ENCODE peak calls at places on chromosome 10, in four cellular contexts. One of them, this sample, is unnamed. For H4K20me1, the result is how much of the 10 kb centered on the place peaks cover.

GRCh38 chr10:76025124-76025477 is 593.7 kb downstream of the LRMDA start:
- DNase-seq in K562: no peak
- DNase-seq in H1: no peak
- DNase-seq in HepG2: no peak
- DNase-seq in this sample: no peak

GRCh38 chr10:73997479-73997805 is 474 bp upstream of the VCL start:
- DNase-seq in K562: no peak
- DNase-seq in H1: no peak
- DNase-seq in HepG2: no peak
- DNase-seq in this sample: no peak

GRCh38 chr10:57964371-57964770 is 303.3 kb downstream of the IPMK start:
- DNase-seq in K562: no peak
- DNase-seq in H1: no peak
- DNase-seq in HepG2: no peak
- DNase-seq in this sample: no peak

GRCh38 chr10:123502983-123503382 is 163.2 kb upstream of the GPR26 start:
- DNase-seq in K562: no peak
- DNase-seq in H1: no peak
- DNase-seq in HepG2: no peak
- DNase-seq in this sample: no peak

GRCh38 chr10:93383562-93383981 is 98.6 kb downstream of the MYOF start:
- DNase-seq in K562: no peak
- DNase-seq in H1: no peak
- DNase-seq in HepG2: no peak
- DNase-seq in this sample: no peak

GRCh38 chr10:117075064-117075463 is 63.0 kb downstream of the VAX1 start:
- DNase-seq in K562: no peak
- DNase-seq in H1: no peak
- DNase-seq in HepG2: no peak
- DNase-seq in this sample: no peak

GRCh38 chr10:71623098-71623985 is 96.2 kb downstream of the C10orf105 start:
- DNase-seq in K562: peak
- DNase-seq in H1: no peak
- DNase-seq in HepG2: no peak
- DNase-seq in this sample: no peak

GRCh38 chr10:33015798-33016547 is 57.9 kb upstream of the ITGB1 start:
- DNase-seq in K562: no peak
- DNase-seq in H1: no peak
- DNase-seq in HepG2: no peak
- DNase-seq in this sample: no peak

GRCh38 chr10:35208536-35208935 is 81.9 kb downstream of the CREM start:
- DNase-seq in K562: no peak
- DNase-seq in H1: no peak
- DNase-seq in HepG2: no peak
- DNase-seq in this sample: no peak

GRCh38 chr10:58932821-58933314 is 243.6 kb upstream of the PHYHIPL start:
- DNase-seq in K562: no peak
- DNase-seq in H1: no peak
- DNase-seq in HepG2: no peak
- DNase-seq in this sample: no peak

GRCh38 chr10:31754803-31755624 is 173.6 kb downstream of the ARHGAP12 start:
- DNase-seq in K562: no peak
- DNase-seq in H1: peak
- DNase-seq in HepG2: peak
- DNase-seq in this sample: no peak

GRCh38 chr10:114487815-114488536 is 83.7 kb upstream of the AFAP1L2 start:
- DNase-seq in K562: no peak
- DNase-seq in H1: no peak
- DNase-seq in HepG2: no peak
- DNase-seq in this sample: no peak

GRCh38 chr10:84423729-84424128 is 95.3 kb downstream of the CCSER2 start:
- DNase-seq in K562: no peak
- DNase-seq in H1: no peak
- DNase-seq in HepG2: no peak
- DNase-seq in this sample: no peak

GRCh38 chr10:75430000-75430763 is 1.2 kb upstream of the LRMDA start:
- DNase-seq in K562: no peak
- DNase-seq in H1: no peak
- DNase-seq in HepG2: peak
- DNase-seq in this sample: no peak

GRCh38 chr10:79588800-79589199 is 21.9 kb upstream of the SFTPA1 start:
- DNase-seq in K562: no peak
- DNase-seq in H1: no peak
- DNase-seq in HepG2: no peak
- DNase-seq in this sample: no peak

GRCh38 chr10:80609331-80609730 is 71.6 kb downstream of the SH2D4B start:
- DNase-seq in K562: no peak
- DNase-seq in H1: no peak
- DNase-seq in HepG2: no peak
- DNase-seq in this sample: no peak

GRCh38 chr10:33010132-33011037 is 52.4 kb upstream of the ITGB1 start:
- DNase-seq in K562: peak
- DNase-seq in H1: no peak
- DNase-seq in HepG2: peak
- DNase-seq in this sample: peak

GRCh38 chr10:971150-971542 is 17.1 kb upstream of the GTPBP4 start:
- DNase-seq in K562: no peak
- DNase-seq in H1: no peak
- DNase-seq in HepG2: no peak
- DNase-seq in this sample: no peak

GRCh38 chr10:118520116-118520742 is 75.2 kb downstream of the PRLHR start:
- DNase-seq in K562: no peak
- DNase-seq in H1: no peak
- DNase-seq in HepG2: peak
- DNase-seq in this sample: no peak

GRCh38 chr10:1668347-1668746 is 69.0 kb downstream of the ADARB2 start:
- DNase-seq in K562: no peak
- DNase-seq in H1: no peak
- DNase-seq in HepG2: no peak
- DNase-seq in this sample: no peak

GRCh38 chr10:59456199-59456598 is 93.8 kb upstream of the FAM13C start:
- DNase-seq in K562: no peak
- DNase-seq in H1: no peak
- DNase-seq in HepG2: no peak
- DNase-seq in this sample: no peak

GRCh38 chr10:16779375-16779774 is 37.8 kb downstream of the RSU1 start:
- DNase-seq in K562: no peak
- DNase-seq in H1: no peak
- DNase-seq in HepG2: no peak
- DNase-seq in this sample: no peak

GRCh38 chr10:70762441-70763177 is 22.6 kb downstream of the TBATA start:
- DNase-seq in K562: no peak
- DNase-seq in H1: no peak
- DNase-seq in HepG2: no peak
- DNase-seq in this sample: no peak

GRCh38 chr10:14478639-14479038 is 147.9 kb upstream of the FRMD4A start:
- DNase-seq in K562: peak
- DNase-seq in H1: no peak
- DNase-seq in HepG2: no peak
- DNase-seq in this sample: peak

GRCh38 chr10:30192846-30193608 is 133.6 kb upstream of the JCAD start:
- DNase-seq in K562: no peak
- DNase-seq in H1: no peak
- DNase-seq in HepG2: no peak
- DNase-seq in this sample: no peak

GRCh38 chr10:97517778-97518561 is 19.2 kb downstream of the UBTD1 start:
- DNase-seq in K562: no peak
- DNase-seq in H1: peak
- DNase-seq in HepG2: no peak
- DNase-seq in this sample: peak

GRCh38 chr10:42933454-42934340 is 143.2 kb upstream of the RET start:
- DNase-seq in K562: no peak
- DNase-seq in H1: peak
- DNase-seq in HepG2: no peak
- DNase-seq in this sample: no peak

GRCh38 chr10:131043039-131043691 is 268.4 kb downstream of the TCERG1L start:
- DNase-seq in K562: no peak
- DNase-seq in H1: no peak
- DNase-seq in HepG2: no peak
- DNase-seq in this sample: no peak

GRCh38 chr10:104304927-104305326 is 33.3 kb downstream of the ITPRIP start:
- DNase-seq in K562: no peak
- DNase-seq in H1: no peak
- DNase-seq in HepG2: no peak
- DNase-seq in this sample: no peak

GRCh38 chr10:48684792-48685651 is at the start of gene WDFY4:
- DNase-seq in K562: no peak
- DNase-seq in H1: peak
- DNase-seq in HepG2: no peak
- DNase-seq in this sample: no peak

GRCh38 chr10:122734266-122734665 is 34.6 kb upstream of the C10orf120 start:
- DNase-seq in K562: no peak
- DNase-seq in H1: no peak
- DNase-seq in HepG2: no peak
- DNase-seq in this sample: no peak

GRCh38 chr10:63886281-63887025 is 365.3 kb downstream of the REEP3 start:
- DNase-seq in K562: no peak
- DNase-seq in H1: no peak
- DNase-seq in HepG2: no peak
- DNase-seq in this sample: no peak

GRCh38 chr10:124744688-124745055 is 494 bp upstream of the FAM53B start:
- DNase-seq in K562: no peak
- DNase-seq in H1: no peak
- DNase-seq in HepG2: peak
- DNase-seq in this sample: peak

GRCh38 chr10:14403846-14404623 is 73.3 kb upstream of the FRMD4A start:
- DNase-seq in K562: no peak
- DNase-seq in H1: no peak
- DNase-seq in HepG2: no peak
- DNase-seq in this sample: no peak

GRCh38 chr10:86253171-86254072 is 113.2 kb downstream of the GRID1 start:
- DNase-seq in K562: no peak
- DNase-seq in H1: peak
- DNase-seq in HepG2: no peak
- DNase-seq in this sample: no peak

GRCh38 chr10:63478564-63478963 is 12.8 kb upstream of the JMJD1C start:
- DNase-seq in K562: no peak
- DNase-seq in H1: no peak
- DNase-seq in HepG2: no peak
- DNase-seq in this sample: no peak

DNA sequence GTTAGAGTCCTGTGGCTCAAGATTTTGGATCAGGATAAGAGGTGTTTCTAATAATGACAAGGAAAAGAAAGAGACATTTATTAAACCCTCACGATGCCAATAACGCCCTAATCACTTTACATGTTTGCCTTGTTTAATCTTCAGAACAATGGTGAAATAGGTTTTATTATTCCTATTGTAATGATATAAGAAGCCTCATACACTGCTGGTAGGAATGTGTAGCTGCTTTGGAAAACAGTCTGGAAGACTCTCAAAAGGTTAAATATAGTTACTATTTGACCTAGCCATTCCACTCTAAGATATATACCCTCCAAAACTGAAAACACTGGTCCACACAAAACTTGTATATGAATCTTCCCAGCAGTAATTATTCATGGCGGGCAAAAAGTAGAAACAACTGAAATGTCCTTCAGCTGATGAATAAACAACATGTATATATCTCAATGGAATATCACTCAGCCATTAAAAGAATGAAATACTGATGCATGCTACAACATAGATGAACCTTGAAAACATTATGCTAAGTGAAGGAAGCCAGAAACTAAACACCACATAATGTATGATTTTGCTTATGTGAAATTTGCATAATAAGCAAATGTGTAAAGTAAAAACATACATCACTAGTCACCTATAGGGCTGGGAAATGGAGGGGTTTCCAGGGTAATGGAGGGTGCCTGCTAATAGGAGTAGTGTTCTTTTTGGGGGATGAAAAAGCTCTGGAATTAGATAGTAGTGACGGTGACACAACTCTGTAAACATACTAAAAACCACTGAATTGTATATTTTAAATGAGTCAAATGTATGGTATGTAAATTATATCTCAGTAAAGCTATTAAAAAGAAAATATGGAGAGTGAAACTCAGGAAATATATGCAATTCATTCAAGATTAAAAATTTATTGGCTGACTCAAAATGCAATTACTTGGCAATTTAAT is 76.9 kb upstream of the ANK3 start:
- DNase-seq in K562: no peak
- DNase-seq in H1: no peak
- DNase-seq in HepG2: no peak
- DNase-seq in this sample: no peak
- TF ChIP-seq FOSL1 in K562: no peak
- TF ChIP-seq FOSL1 in H1: no peak
- TF ChIP-seq FOSL1 in HepG2: no peak
- TF ChIP-seq FOSL1 in this sample: no peak

DNA sequence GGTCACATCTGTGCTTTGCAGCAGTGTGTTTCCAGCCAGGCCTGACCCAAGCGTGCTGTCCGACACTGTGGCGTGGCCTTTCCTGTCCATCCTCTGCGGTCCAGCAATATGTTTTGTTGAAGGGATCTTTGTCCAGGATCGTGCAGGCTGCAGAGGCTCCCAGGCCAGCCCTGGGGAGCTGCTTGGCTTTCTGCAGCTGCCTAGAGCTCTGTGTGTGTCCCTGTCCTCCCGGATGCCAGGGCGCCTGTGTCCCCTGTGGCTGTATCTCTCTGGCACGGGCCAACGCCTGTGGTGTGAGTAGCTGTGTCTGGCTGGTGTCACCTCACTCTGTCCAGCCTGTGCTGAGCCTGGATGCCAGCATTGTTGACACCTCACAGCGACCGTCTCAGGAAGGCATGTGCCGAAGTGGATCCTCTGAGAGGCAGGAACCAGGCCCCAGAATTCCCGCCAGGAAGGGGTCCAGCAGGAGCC is 94.5 kb downstream of the INPP5A start:
- DNase-seq in K562: no peak
- DNase-seq in H1: no peak
- DNase-seq in HepG2: no peak
- DNase-seq in this sample: no peak
- H4K20me1 ChIP-seq in K562: under half
- H4K20me1 ChIP-seq in H1: under half
- H4K20me1 ChIP-seq in HepG2: under half
- H4K20me1 ChIP-seq in this sample: under half

DNA sequence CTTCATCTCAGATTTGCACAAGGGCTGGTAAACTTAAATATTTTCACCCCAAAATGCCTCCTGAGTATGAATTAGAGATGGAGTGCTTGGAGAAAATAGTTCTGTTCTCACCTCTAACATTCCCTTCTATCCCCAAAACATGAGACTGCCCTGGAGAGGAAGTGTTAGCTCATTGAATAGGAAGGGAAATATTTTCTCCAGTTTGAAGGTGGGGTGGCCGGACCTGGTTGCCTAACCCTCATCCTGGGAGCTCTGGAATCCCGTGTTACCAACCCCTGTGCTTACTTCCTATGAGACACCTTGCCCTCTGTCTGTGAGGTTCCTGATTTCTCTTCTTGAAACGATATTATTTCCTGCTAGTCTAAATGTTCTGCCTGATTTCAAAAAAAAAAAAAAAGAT is 782 bp downstream of the IFIT2 start:
- DNase-seq in K562: no peak
- DNase-seq in H1: no peak
- DNase-seq in HepG2: no peak
- DNase-seq in this sample: no peak
- TF ChIP-seq FOSL1 in K562: no peak
- TF ChIP-seq FOSL1 in H1: no peak
- TF ChIP-seq FOSL1 in HepG2: no peak
- TF ChIP-seq FOSL1 in this sample: no peak

GRCh38 chr10:28571265-28571664 is 38.3 kb downstream of the WAC start:
- DNase-seq in K562: no peak
- DNase-seq in H1: no peak
- DNase-seq in HepG2: peak
- DNase-seq in this sample: no peak
- H4K20me1 ChIP-seq in K562: under half
- H4K20me1 ChIP-seq in H1: under half
- H4K20me1 ChIP-seq in HepG2: half or more
- H4K20me1 ChIP-seq in this sample: half or more

This sample was measured in HCT116.